ENCODE peak calls at places on chromosomes 4 and X, in eight cellular contexts. P, Q, I, E, G, U, O and W are unnamed samples.

GRCh38 chr4:100306018-100306417 is 115.8 kb upstream of the DDIT4L start:
- DNase-seq in P (no peak), Q (no peak), I (no peak), E (no peak), G (peak), U (no peak), O (no peak), W (peak)

GRCh38 chr4:104571341-104571740 is 76.6 kb upstream of the CXXC4 start:
- DNase-seq in P (no peak), Q (peak), I (no peak), E (no peak), G (peak), U (peak), O (no peak), W (no peak)

GRCh38 chr4:41548305-41548704 is 10.3 kb downstream of the LIMCH1 start:
- DNase-seq in P (no peak), Q (no peak), I (no peak), E (no peak), G (no peak), U (no peak), O (no peak), W (no peak)

GRCh38 chrX:118974088-118974907 is at the start of gene LONRF3:
- DNase-seq in P (peak), Q (peak), I (peak), E (no peak), G (peak), U (peak), O (peak), W (peak)

GRCh38 chrX:110759785-110760184 is 35.8 kb downstream of the CHRDL1 start:
- DNase-seq in P (no peak), Q (no peak), I (no peak), E (no peak), G (peak), U (no peak), O (no peak), W (peak)

GRCh38 chr4:123748806-123749205 is 352.2 kb downstream of the SPRY1 start:
- DNase-seq in P (no peak), Q (no peak), I (no peak), E (no peak), G (no peak), U (no peak), O (no peak), W (no peak)

GRCh38 chr4:144343143-144343755 is 202.7 kb upstream of the GYPA start:
- DNase-seq in P (no peak), Q (no peak), I (peak), E (no peak), G (peak), U (no peak), O (no peak), W (peak)

GRCh38 chr4:182809417-182810102 is 107.6 kb downstream of the DCTD start:
- DNase-seq in P (peak), Q (no peak), I (no peak), E (no peak), G (no peak), U (no peak), O (no peak), W (peak)

GRCh38 chr4:67614186-67614585 is 55.7 kb downstream of the STAP1 start:
- DNase-seq in P (no peak), Q (no peak), I (no peak), E (no peak), G (no peak), U (no peak), O (no peak), W (no peak)

GRCh38 chr4:1039493-1040343 is 28.3 kb downstream of the FGFRL1 start:
- DNase-seq in P (peak), Q (peak), I (no peak), E (no peak), G (no peak), U (peak), O (no peak), W (peak)
- H2AFZ ChIP-seq in P (no peak), Q (no peak), I (no peak), E (peak), G (peak), U (peak), O (no peak), W (peak)

GRCh38 chr4:52241916-52242315 is 190.8 kb downstream of the SPATA18 start:
- DNase-seq in P (no peak), Q (no peak), I (no peak), E (no peak), G (no peak), U (no peak), O (no peak), W (no peak)

GRCh38 chr4:52246834-52247233 is 195.7 kb downstream of the SPATA18 start:
- DNase-seq in P (no peak), Q (no peak), I (no peak), E (no peak), G (no peak), U (no peak), O (no peak), W (no peak)

GRCh38 chr4:52244773-52245360 is 193.8 kb downstream of the SPATA18 start:
- DNase-seq in P (no peak), Q (no peak), I (no peak), E (no peak), G (no peak), U (no peak), O (peak), W (no peak)

GRCh38 chr4:52243367-52243766 is 192.3 kb downstream of the SPATA18 start:
- DNase-seq in P (no peak), Q (no peak), I (no peak), E (no peak), G (no peak), U (no peak), O (no peak), W (no peak)

GRCh38 chr4:52244103-52244772 is 193.1 kb downstream of the SPATA18 start:
- DNase-seq in P (no peak), Q (no peak), I (no peak), E (no peak), G (no peak), U (no peak), O (no peak), W (no peak)
- H3K4me3 ChIP-seq in P (no peak), Q (no peak), I (no peak), E (no peak), G (no peak), U (no peak), O (no peak), W (no peak)

GRCh38 chr4:87851332-87851731 is 18.6 kb downstream of the MEPE start:
- DNase-seq in P (no peak), Q (no peak), I (no peak), E (no peak), G (no peak), U (no peak), O (no peak), W (no peak)
- H2AFZ ChIP-seq in P (no peak), Q (no peak), I (no peak), E (no peak), G (no peak), U (no peak), O (no peak), W (no peak)

GRCh38 chr4:124940387-124940786 is 227.9 kb upstream of the ANKRD50 start:
- DNase-seq in P (no peak), Q (no peak), I (peak), E (no peak), G (peak), U (no peak), O (no peak), W (peak)

GRCh38 chr4:124943145-124943889 is 230.8 kb upstream of the ANKRD50 start:
- DNase-seq in P (no peak), Q (no peak), I (no peak), E (no peak), G (peak), U (no peak), O (no peak), W (peak)

GRCh38 chr4:124939908-124940307 is 227.4 kb upstream of the ANKRD50 start:
- DNase-seq in P (no peak), Q (no peak), I (no peak), E (no peak), G (no peak), U (no peak), O (no peak), W (no peak)

GRCh38 chr4:124938836-124939235 is 226.3 kb upstream of the ANKRD50 start:
- DNase-seq in P (no peak), Q (no peak), I (no peak), E (no peak), G (no peak), U (no peak), O (no peak), W (no peak)

GRCh38 chr4:124941267-124941666 is 228.7 kb upstream of the ANKRD50 start:
- DNase-seq in P (no peak), Q (no peak), I (peak), E (no peak), G (peak), U (no peak), O (no peak), W (peak)
- H3K4me3 ChIP-seq in P (no peak), Q (no peak), I (no peak), E (no peak), G (no peak), U (peak), O (no peak), W (no peak)

DNA sequence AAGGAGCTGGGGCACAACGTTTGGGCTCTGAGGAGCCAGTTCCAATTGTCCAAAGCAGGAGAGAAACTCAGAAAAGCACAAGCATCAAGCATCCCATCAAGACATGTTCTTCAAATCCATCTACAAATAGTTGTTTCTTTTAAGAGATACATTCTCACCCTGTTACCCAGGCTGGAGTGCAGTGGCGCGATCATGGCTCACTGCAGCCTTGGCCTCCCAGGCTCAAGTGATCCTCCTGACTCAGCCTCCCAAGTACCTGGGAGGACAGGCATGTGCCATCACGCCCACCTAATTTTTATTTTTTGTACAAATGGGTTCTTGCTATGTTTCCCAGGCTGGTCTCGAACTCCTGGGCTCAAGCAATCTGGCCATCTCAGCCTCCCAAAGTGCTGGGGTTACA is 18.1 kb downstream of the NELFA start:
- DNase-seq in P (no peak), Q (no peak), I (no peak), E (no peak), G (no peak), U (no peak), O (no peak), W (no peak)
- H2AFZ ChIP-seq in P (no peak), Q (no peak), I (no peak), E (no peak), G (no peak), U (no peak), O (no peak), W (no peak)

DNA sequence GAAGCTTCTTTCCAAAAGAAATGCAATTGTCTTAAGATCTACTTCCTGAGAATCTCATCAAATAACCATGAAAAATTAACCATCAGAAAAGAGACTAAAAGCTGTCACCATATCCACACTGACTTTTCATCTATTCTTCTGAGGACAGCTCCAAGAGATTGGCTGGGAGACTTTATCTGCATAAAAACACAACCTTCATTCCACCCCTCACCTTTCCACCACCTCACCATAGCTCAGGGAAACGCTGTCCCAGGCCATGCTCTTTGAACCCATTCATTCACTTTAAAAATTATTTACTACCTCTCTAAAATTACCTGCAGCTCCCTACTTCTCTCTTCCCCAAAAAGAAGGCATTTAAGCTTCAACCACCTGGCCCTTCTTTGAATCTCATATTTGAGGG is 2.4 kb downstream of the FAM13A start:
- DNase-seq in P (no peak), Q (no peak), I (no peak), E (no peak), G (no peak), U (no peak), O (no peak), W (no peak)
- H3K4me3 ChIP-seq in P (no peak), Q (peak), I (no peak), E (no peak), G (no peak), U (no peak), O (no peak), W (peak)

DNA sequence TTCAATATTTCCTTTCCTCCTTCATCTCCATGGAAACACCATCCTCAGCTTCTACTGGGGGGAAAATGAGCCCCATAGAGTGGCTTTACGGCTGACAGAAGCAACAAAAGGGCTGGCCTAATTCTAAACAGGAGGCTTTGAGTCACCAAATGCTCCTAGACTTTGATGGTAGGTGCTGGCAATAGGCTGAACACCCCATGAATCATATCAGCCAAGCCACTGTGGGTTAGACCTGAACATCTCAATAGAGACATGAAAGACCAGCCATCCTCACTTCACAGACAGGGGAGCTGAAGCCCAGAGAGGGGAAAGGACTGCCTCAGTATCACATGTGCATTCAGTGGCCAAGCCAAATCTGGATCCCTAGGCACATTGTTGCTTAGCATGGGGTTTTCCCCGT is 107.6 kb downstream of the AMER1 start:
- DNase-seq in P (no peak), Q (no peak), I (no peak), E (no peak), G (no peak), U (no peak), O (no peak), W (no peak)
- H2AFZ ChIP-seq in P (no peak), Q (no peak), I (no peak), E (no peak), G (no peak), U (no peak), O (no peak), W (no peak)

DNA sequence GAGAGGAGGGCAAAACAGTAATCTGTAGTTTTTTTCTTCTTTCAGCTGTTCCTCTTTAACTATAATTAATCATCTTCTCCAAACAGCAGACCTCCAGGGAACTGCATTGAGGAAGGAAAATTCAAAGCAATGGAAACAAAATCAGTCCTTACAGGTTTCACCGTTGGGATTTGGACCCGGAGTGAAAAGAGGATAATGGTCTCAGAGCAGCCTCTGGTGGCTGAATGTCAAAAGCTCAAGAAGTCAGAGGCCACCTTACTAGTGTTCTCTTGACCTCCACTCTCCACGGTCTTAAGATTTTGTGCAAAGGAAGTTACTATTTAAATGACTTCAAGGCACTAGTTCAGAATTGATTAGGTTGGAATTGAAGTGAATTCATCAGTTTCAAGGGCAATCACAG is 16.0 kb upstream of the MID1 start:
- DNase-seq in P (peak), Q (peak), I (peak), E (no peak), G (no peak), U (peak), O (peak), W (peak)
- H3K4me3 ChIP-seq in P (no peak), Q (no peak), I (no peak), E (no peak), G (no peak), U (no peak), O (no peak), W (peak)

GRCh38 chrX:27491397-27491796 is 28.3 kb upstream of the PPP4R3C start:
- DNase-seq in P (no peak), Q (no peak), I (no peak), E (no peak), G (no peak), U (no peak), O (no peak), W (no peak)
- H2AFZ ChIP-seq in P (no peak), Q (no peak), I (no peak), E (no peak), G (no peak), U (no peak), O (no peak), W (no peak)